ENCODE peak calls at places on chromosomes 2 and 18, in four cellular contexts. U is cardiac muscle cell, J is coronary artery, S is endothelial cell. Y is an unnamed sample.

GRCh38 chr2:100301881-100302584 is 20.3 kb downstream of the LONRF2 start:
- DNase-seq in S (no peak), U (no peak), J (no peak), Y (no peak)

GRCh38 chr2:3442185-3442584 is 62.7 kb downstream of the TRAPPC12 start:
- DNase-seq in U (no peak), S (no peak), J (no peak), Y (no peak)

GRCh38 chr18:74373428-74373827 is 57.8 kb downstream of the C18orf63 start:
- DNase-seq in S (no peak), U (no peak), J (no peak), Y (no peak)

GRCh38 chr18:47254341-47254939 is 3.0 kb upstream of the SKOR2 start:
- DNase-seq in S (peak), U (peak), J (no peak), Y (peak)

GRCh38 chr2:205766765-205767359 is 84.6 kb downstream of the NRP2 start:
- DNase-seq in J (no peak), U (peak), S (peak), Y (peak)

GRCh38 chr2:152718909-152719645 is 657 bp downstream of the ARL6IP6 start:
- DNase-seq in S (no peak), J (no peak), U (peak), Y (no peak)

GRCh38 chr2:117855886-117856285 is 41.4 kb downstream of the DDX18 start:
- DNase-seq in S (no peak), J (no peak), U (no peak), Y (no peak)

GRCh38 chr2:33836628-33837027 is 237.5 kb upstream of the FAM98A start:
- DNase-seq in U (no peak), J (no peak), S (no peak), Y (no peak)

GRCh38 chr2:127423880-127424279 is 5.7 kb downstream of the PROC start:
- DNase-seq in S (no peak), J (no peak), U (no peak), Y (no peak)

GRCh38 chr2:134140251-134140661 is 113.6 kb upstream of the MGAT5 start:
- DNase-seq in J (no peak), U (no peak), S (no peak), Y (no peak)

GRCh38 chr2:2328847-2329246 is 2.2 kb downstream of the MYT1L start:
- DNase-seq in U (no peak), J (no peak), S (peak), Y (peak)

GRCh38 chr2:65790676-65790935 is 358.2 kb upstream of the SPRED2 start:
- DNase-seq in J (no peak), U (no peak), S (no peak), Y (no peak)

GRCh38 chr2:189267925-189268579 is 88.5 kb upstream of the COL5A2 start:
- DNase-seq in U (peak), S (no peak), J (no peak), Y (no peak)

GRCh38 chr2:201507725-201508124 is 56.2 kb downstream of the STRADB start:
- DNase-seq in U (no peak), S (no peak), J (no peak), Y (no peak)

GRCh38 chr18:40048886-40049650 is 1906.0 kb upstream of the PIK3C3 start:
- DNase-seq in S (no peak), J (no peak), U (no peak), Y (no peak)

GRCh38 chr2:101983928-101984327 is 7.8 kb upstream of the IL1R2 start:
- DNase-seq in S (no peak), U (no peak), J (no peak), Y (no peak)

GRCh38 chr2:53129851-53130250 is 637.8 kb upstream of the CHAC2 start:
- DNase-seq in S (no peak), U (peak), J (no peak), Y (no peak)

GRCh38 chr18:77254711-77255110 is 5.1 kb downstream of the GALR1 start:
- DNase-seq in S (no peak), J (no peak), U (no peak), Y (no peak)

GRCh38 chr18:44654555-44654954 is 26.1 kb upstream of the SETBP1 start:
- DNase-seq in J (no peak), U (peak), S (no peak), Y (no peak)

GRCh38 chr2:40113272-40113671 is 334.2 kb upstream of the THUMPD2 start:
- DNase-seq in U (peak), S (no peak), J (no peak), Y (no peak)

GRCh38 chr18:63237911-63238710 is 81.5 kb downstream of the BCL2 start:
- DNase-seq in S (no peak), J (no peak), U (peak), Y (peak)

GRCh38 chr2:241692448-241692847 is 5.8 kb upstream of the DTYMK start:
- DNase-seq in U (peak), S (no peak), J (no peak), Y (no peak)

DNA sequence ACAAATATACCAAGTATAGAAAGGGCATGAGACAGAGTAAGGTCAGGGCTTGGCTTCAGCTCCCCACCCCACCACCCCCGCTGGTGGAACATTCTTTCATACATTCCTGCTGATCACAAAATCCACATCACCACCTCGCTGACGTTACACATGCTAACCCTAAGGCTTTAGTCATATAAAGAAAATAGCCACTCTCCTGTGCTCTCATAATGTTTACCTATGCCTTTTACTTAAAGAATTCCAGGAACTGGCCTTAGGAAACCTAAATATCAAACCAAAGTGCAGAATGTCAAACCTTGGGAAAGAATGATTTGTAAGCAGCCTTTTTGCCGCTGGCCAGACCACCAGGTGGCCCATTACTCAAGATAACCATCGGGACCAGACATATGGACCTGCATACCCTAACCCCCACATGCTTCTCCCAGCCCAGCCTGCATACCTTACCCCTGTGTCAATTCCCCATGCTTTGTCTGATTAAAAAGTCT is 136.3 kb upstream of the SLC39A10 start:
- DNase-seq in S (no peak), U (peak), J (no peak), Y (no peak)
- TF ChIP-seq CTCF in S (no peak), U (no peak), J (no peak), Y (no peak)

DNA sequence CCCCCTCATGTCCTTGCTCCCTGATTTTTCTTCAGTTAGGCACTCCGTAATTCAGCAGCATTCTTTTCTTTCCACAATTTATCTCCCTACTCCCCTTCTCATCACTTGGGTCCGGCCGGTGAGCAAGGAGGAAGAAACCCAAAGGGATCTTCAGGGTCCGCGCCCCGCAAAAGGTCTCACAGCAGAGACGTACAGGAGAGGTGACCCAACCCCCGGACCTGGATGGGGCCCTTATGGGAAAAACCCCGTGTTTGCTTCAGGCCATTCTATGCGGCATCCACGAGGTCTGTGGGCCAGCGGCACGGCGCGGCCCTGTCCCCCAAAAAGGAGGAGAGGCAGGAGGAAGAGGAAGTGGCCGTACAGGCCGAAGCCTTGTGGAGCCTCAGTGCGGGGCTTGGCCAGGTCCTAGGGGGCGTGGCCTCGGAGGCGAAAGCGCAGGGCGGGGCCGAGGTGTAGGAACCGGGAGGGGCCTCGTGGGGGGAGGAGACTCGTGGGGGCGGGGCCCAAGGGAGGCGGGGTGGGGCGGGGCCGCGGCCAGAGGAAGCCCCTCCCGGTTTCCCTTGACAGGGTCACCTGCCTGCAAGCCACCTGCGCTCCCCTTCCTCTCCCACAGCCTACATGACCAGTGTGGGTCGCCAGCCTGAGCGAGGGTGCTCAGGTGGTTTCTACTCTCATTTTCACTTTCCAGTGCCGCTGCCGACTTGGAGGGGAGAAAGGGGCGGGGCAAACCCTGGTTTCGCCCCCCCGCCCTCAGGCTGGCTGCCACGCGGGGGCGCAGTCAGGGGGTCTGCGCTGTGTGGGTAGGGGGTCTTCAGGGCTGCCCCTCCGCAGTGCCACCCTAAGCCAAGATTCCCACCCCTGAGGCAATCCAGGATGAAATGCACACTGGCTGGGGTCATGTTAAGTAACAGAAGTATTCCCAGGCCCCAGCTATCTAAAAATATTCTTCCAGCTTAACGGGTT is 156.4 kb upstream of the XPO1 start:
- DNase-seq in S (peak), U (peak), J (peak), Y (peak)
- TF ChIP-seq CTCF in S (peak), U (peak), J (no peak), Y (peak)

GRCh38 chr2:54503192-54503591 is 47.1 kb downstream of the SPTBN1 start:
- DNase-seq in S (peak), U (peak), J (no peak), Y (peak)
- TF ChIP-seq CTCF in S (peak), U (peak), J (no peak), Y (peak)

GRCh38 chr18:12604445-12605007 is 53.4 kb downstream of the SPIRE1 start:
- DNase-seq in U (no peak), J (no peak), S (no peak), Y (no peak)
- TF ChIP-seq CTCF in U (peak), J (no peak), S (peak), Y (no peak)

GRCh38 chr2:191724015-191724414 is 46.1 kb downstream of the NABP1 start:
- DNase-seq in U (no peak), S (no peak), J (no peak), Y (no peak)

GRCh38 chr2:191728710-191729597 is 51.0 kb downstream of the NABP1 start:
- DNase-seq in U (peak), S (no peak), J (no peak), Y (no peak)
- TF ChIP-seq CTCF in U (no peak), S (peak), J (no peak), Y (no peak)

GRCh38 chr2:79180092-79180491 is 20.5 kb upstream of the REG3A start:
- DNase-seq in S (no peak), J (no peak), U (no peak), Y (no peak)

GRCh38 chr2:79178073-79178720 is 18.6 kb upstream of the REG3A start:
- DNase-seq in U (no peak), S (no peak), J (no peak), Y (no peak)

GRCh38 chr2:79181617-79182016 is 22.1 kb upstream of the REG3A start:
- DNase-seq in J (no peak), S (no peak), U (no peak), Y (no peak)
- TF ChIP-seq CTCF in J (no peak), S (no peak), U (no peak), Y (no peak)